ENCODE peak calls at places on chromosomes 5 and 9, in six cellular contexts. One of them, this sample, is unnamed.

GRCh38 chr5:67215592-67216471 is 19.2 kb upstream of the CD180 start:
- DNase-seq in trophoblast cell: peak; percentile 53
- DNase-seq in H9: no peak
- DNase-seq in H1: no peak
- DNase-seq in neuronal stem cell: no peak
- DNase-seq in IMR-90: peak; percentile 13
- DNase-seq in this sample: peak; percentile 42

GRCh38 chr5:51194626-51195025 is 188.6 kb upstream of the ISL1 start:
- DNase-seq in H1: no peak
- DNase-seq in trophoblast cell: no peak
- DNase-seq in neuronal stem cell: no peak
- DNase-seq in H9: no peak
- DNase-seq in IMR-90: no peak
- DNase-seq in this sample: no peak

GRCh38 chr5:109753279-109753678 is 63.6 kb downstream of the MAN2A1 start:
- DNase-seq in trophoblast cell: no peak
- DNase-seq in IMR-90: no peak
- DNase-seq in H9: no peak
- DNase-seq in H1: no peak
- DNase-seq in neuronal stem cell: no peak
- DNase-seq in this sample: no peak

GRCh38 chr9:105479846-105480245 is 32.0 kb downstream of the FSD1L start:
- DNase-seq in H9: no peak
- DNase-seq in trophoblast cell: no peak
- DNase-seq in neuronal stem cell: no peak
- DNase-seq in H1: no peak
- DNase-seq in IMR-90: no peak
- DNase-seq in this sample: no peak

GRCh38 chr9:98241357-98242104 is 13.9 kb downstream of the TBC1D2 start:
- DNase-seq in neuronal stem cell: no peak
- DNase-seq in trophoblast cell: no peak
- DNase-seq in IMR-90: no peak
- DNase-seq in H9: no peak
- DNase-seq in H1: no peak
- DNase-seq in this sample: no peak

GRCh38 chr5:71751422-71751821 is 32.3 kb downstream of the CARTPT start:
- DNase-seq in H9: no peak
- DNase-seq in trophoblast cell: no peak
- DNase-seq in neuronal stem cell: no peak
- DNase-seq in H1: no peak
- DNase-seq in IMR-90: no peak
- DNase-seq in this sample: no peak

GRCh38 chr9:98215821-98216220 is 23.4 kb upstream of the CORO2A start:
- DNase-seq in IMR-90: no peak
- DNase-seq in neuronal stem cell: no peak
- DNase-seq in H1: peak; percentile 74
- DNase-seq in trophoblast cell: no peak
- DNase-seq in H9: peak; percentile 59
- DNase-seq in this sample: no peak

GRCh38 chr9:93597142-93597706 is 20.8 kb downstream of the PHF2 start:
- DNase-seq in neuronal stem cell: no peak
- DNase-seq in H1: peak; percentile 40
- DNase-seq in H9: no peak
- DNase-seq in IMR-90: no peak
- DNase-seq in trophoblast cell: no peak
- DNase-seq in this sample: no peak

GRCh38 chr5:35046754-35047153 is 995 bp downstream of the AGXT2 start:
- DNase-seq in H9: no peak
- DNase-seq in trophoblast cell: no peak
- DNase-seq in IMR-90: peak; percentile 99
- DNase-seq in H1: no peak
- DNase-seq in neuronal stem cell: no peak
- DNase-seq in this sample: peak; percentile 87

GRCh38 chr5:115713408-115713807 is 87.6 kb upstream of the TMED7 start:
- DNase-seq in H9: no peak
- DNase-seq in neuronal stem cell: no peak
- DNase-seq in IMR-90: no peak
- DNase-seq in trophoblast cell: no peak
- DNase-seq in H1: no peak
- DNase-seq in this sample: no peak

GRCh38 chr5:61289241-61289640 is 42.8 kb upstream of the ZSWIM6 start:
- DNase-seq in H9: no peak
- DNase-seq in neuronal stem cell: peak; percentile 52
- DNase-seq in H1: no peak
- DNase-seq in trophoblast cell: peak; percentile 19
- DNase-seq in IMR-90: no peak
- DNase-seq in this sample: peak; percentile 22

GRCh38 chr5:73617510-73618279 is 8.3 kb upstream of the ARHGEF28 start:
- DNase-seq in H9: no peak
- DNase-seq in neuronal stem cell: no peak
- DNase-seq in IMR-90: peak; percentile 67
- DNase-seq in H1: no peak
- DNase-seq in trophoblast cell: peak; percentile 55
- DNase-seq in this sample: peak; percentile 28

GRCh38 chr5:80654054-80654390 is 430 bp upstream of the MSH3 start:
- DNase-seq in neuronal stem cell: no peak
- DNase-seq in trophoblast cell: peak; percentile 42
- DNase-seq in H1: no peak
- DNase-seq in IMR-90: no peak
- DNase-seq in H9: peak; percentile 41
- DNase-seq in this sample: no peak

GRCh38 chr9:111955048-111955447 is 58.4 kb downstream of the UGCG start:
- DNase-seq in trophoblast cell: no peak
- DNase-seq in IMR-90: no peak
- DNase-seq in H9: no peak
- DNase-seq in H1: no peak
- DNase-seq in neuronal stem cell: no peak
- DNase-seq in this sample: no peak

GRCh38 chr5:58828145-58828544 is 245.3 kb downstream of the RAB3C start:
- DNase-seq in H1: no peak
- DNase-seq in IMR-90: no peak
- DNase-seq in trophoblast cell: no peak
- DNase-seq in H9: no peak
- DNase-seq in neuronal stem cell: no peak
- DNase-seq in this sample: no peak

GRCh38 chr5:172504736-172505402 is 50.5 kb upstream of the SH3PXD2B start:
- DNase-seq in neuronal stem cell: no peak
- DNase-seq in IMR-90: no peak
- DNase-seq in trophoblast cell: no peak
- DNase-seq in H9: peak; percentile 4
- DNase-seq in H1: peak; percentile 26
- DNase-seq in this sample: no peak

GRCh38 chr5:45774528-45774927 is 78.3 kb upstream of the HCN1 start:
- DNase-seq in IMR-90: no peak
- DNase-seq in neuronal stem cell: no peak
- DNase-seq in H9: no peak
- DNase-seq in trophoblast cell: peak; percentile 2
- DNase-seq in H1: no peak
- DNase-seq in this sample: no peak

GRCh38 chr5:128904815-128905214 is 60.5 kb upstream of the SLC27A6 start:
- DNase-seq in H9: no peak
- DNase-seq in neuronal stem cell: no peak
- DNase-seq in H1: no peak
- DNase-seq in trophoblast cell: no peak
- DNase-seq in IMR-90: no peak
- DNase-seq in this sample: peak; percentile 17

GRCh38 chr9:116365056-116365471 is 211.5 kb downstream of the PAPPA start:
- DNase-seq in H9: no peak
- DNase-seq in neuronal stem cell: no peak
- DNase-seq in IMR-90: peak; percentile 78
- DNase-seq in H1: no peak
- DNase-seq in trophoblast cell: no peak
- DNase-seq in this sample: peak; percentile 38

GRCh38 chr9:33234511-33235467 is 5.2 kb upstream of the SPINK4 start:
- DNase-seq in trophoblast cell: no peak
- DNase-seq in H1: no peak
- DNase-seq in neuronal stem cell: no peak
- DNase-seq in IMR-90: peak; percentile 85
- DNase-seq in H9: no peak
- DNase-seq in this sample: peak; percentile 78
- H2AFZ ChIP-seq in trophoblast cell: no peak overlapping the region
- H2AFZ ChIP-seq in H1: no peak overlapping the region
- H2AFZ ChIP-seq in neuronal stem cell: no peak overlapping the region
- H2AFZ ChIP-seq in IMR-90: peak overlapping the region; percentile 86
- H2AFZ ChIP-seq in H9: no peak overlapping the region
- H2AFZ ChIP-seq in this sample: no peak overlapping the region

GRCh38 chr5:139658928-139659667 is 10.9 kb downstream of the CXXC5 start:
- DNase-seq in H1: no peak
- DNase-seq in neuronal stem cell: no peak
- DNase-seq in H9: no peak
- DNase-seq in trophoblast cell: peak; percentile 57
- DNase-seq in IMR-90: peak; percentile 77
- DNase-seq in this sample: peak; percentile 96
- H3K9ac ChIP-seq in H1: no peak overlapping the region
- H3K9ac ChIP-seq in neuronal stem cell: peak overlapping the region; percentile 79
- H3K9ac ChIP-seq in H9: no peak overlapping the region
- H3K9ac ChIP-seq in trophoblast cell: no peak overlapping the region
- H3K9ac ChIP-seq in IMR-90: peak overlapping the region; percentile 53
- H3K9ac ChIP-seq in this sample: peak overlapping the region; percentile 85

GRCh38 chr5:16889972-16890519 is 46.0 kb downstream of the MYO10 start:
- DNase-seq in H9: no peak
- DNase-seq in trophoblast cell: peak; percentile 68
- DNase-seq in neuronal stem cell: no peak
- DNase-seq in IMR-90: peak; percentile 78
- DNase-seq in H1: no peak
- DNase-seq in this sample: peak; percentile 48
- H3K23ac ChIP-seq in H9: no peak overlapping the region
- H3K23ac ChIP-seq in trophoblast cell: no peak overlapping the region
- H3K23ac ChIP-seq in neuronal stem cell: no peak overlapping the region
- H3K23ac ChIP-seq in IMR-90: no peak overlapping the region
- H3K23ac ChIP-seq in H1: no peak overlapping the region
- H3K23ac ChIP-seq in this sample: no peak overlapping the region

DNA sequence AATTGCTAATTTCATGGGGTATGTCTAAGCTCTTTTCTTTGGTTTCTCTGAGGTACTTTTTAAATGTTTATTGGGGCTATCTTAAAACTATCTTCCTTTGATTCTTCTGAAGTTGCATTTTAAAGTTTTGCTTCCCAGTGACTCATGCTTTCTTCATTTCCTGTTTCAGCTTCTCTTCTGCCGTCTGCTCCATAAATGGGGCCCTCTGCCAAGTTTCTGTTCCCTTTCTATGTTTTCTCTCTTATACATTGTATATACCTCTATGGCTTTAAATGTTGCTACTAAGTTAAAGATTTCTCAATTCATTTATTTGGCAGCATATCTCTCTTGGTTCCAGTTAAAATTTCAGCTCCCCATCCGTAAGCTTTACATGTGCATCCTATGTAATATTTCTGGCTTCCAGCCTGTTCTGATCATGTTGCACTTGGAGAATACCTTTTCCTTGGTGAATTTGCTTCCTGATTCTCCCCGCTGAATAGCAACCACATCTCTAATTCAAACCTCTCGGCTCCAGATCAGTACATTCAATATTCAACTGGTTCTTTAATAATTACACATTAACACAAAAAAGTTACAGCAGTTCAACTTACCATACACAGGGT is 125.3 kb downstream of the ST8SIA4 start:
- DNase-seq in IMR-90: peak; percentile 89
- DNase-seq in trophoblast cell: peak; percentile 39
- DNase-seq in H1: no peak
- DNase-seq in H9: no peak
- DNase-seq in neuronal stem cell: no peak
- DNase-seq in this sample: peak; percentile 81
- H2AFZ ChIP-seq in IMR-90: no peak overlapping the region
- H2AFZ ChIP-seq in trophoblast cell: no peak overlapping the region
- H2AFZ ChIP-seq in H1: no peak overlapping the region
- H2AFZ ChIP-seq in H9: no peak overlapping the region
- H2AFZ ChIP-seq in neuronal stem cell: peak overlapping the region; percentile 52
- H2AFZ ChIP-seq in this sample: no peak overlapping the region

GRCh38 chr9:123928471-123929176 is 1.3 kb downstream of the DENND1A start:
- DNase-seq in trophoblast cell: peak; percentile 51
- DNase-seq in neuronal stem cell: no peak
- DNase-seq in H1: no peak
- DNase-seq in H9: no peak
- DNase-seq in IMR-90: peak; percentile 41
- DNase-seq in this sample: peak; percentile 70
- H3K9ac ChIP-seq in trophoblast cell: no peak overlapping the region
- H3K9ac ChIP-seq in neuronal stem cell: no peak overlapping the region
- H3K9ac ChIP-seq in H1: no peak overlapping the region
- H3K9ac ChIP-seq in H9: no peak overlapping the region
- H3K9ac ChIP-seq in IMR-90: peak overlapping the region; percentile 11
- H3K9ac ChIP-seq in this sample: peak overlapping the region; percentile 86

DNA sequence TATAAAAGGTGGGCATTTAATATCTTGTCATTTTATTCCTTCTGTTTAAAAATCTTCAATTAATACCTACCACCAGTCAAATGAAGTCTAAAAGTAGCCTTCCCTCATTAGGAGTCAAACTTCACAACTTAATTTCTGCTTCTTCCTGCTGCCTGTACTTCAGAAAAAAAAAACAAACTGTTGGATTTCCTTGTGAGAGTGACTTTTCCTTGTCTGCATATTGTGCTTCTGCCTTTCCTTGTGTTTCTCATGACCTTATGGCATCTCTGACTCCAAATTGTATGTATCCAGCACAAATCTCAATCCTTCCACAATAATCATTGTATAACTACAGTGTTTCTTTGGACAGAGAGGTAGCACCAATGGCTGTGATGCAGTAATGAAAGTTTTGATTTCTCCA is 32.1 kb downstream of the GRAMD2B start:
- DNase-seq in trophoblast cell: no peak
- DNase-seq in H1: no peak
- DNase-seq in IMR-90: no peak
- DNase-seq in neuronal stem cell: no peak
- DNase-seq in H9: no peak
- DNase-seq in this sample: no peak
- H3K23ac ChIP-seq in trophoblast cell: no peak overlapping the region
- H3K23ac ChIP-seq in H1: no peak overlapping the region
- H3K23ac ChIP-seq in IMR-90: peak overlapping the region; percentile 42
- H3K23ac ChIP-seq in neuronal stem cell: no peak overlapping the region
- H3K23ac ChIP-seq in H9: no peak overlapping the region
- H3K23ac ChIP-seq in this sample: no peak overlapping the region